ENCODE peak calls at places on chromosomes 16 and 17, in eight cellular contexts. G is Karpas-422; B is BE2C; N is activated effector memory CD4-positive, alpha-beta T cell treated with Interleukin-2 at 50 U/mL for 16 hours; I is stomach; F is activated naive CD4-positive, alpha-beta T cell; J is GM04504; L is activated naive CD8-positive, alpha-beta T cell treated with anti-CD3 and anti-CD28 coated beads, Interleukin-2, amount 50 U/mL, for 16 hours. K is an unnamed sample.

GRCh38 chr16:985237-985636 is 3.7 kb downstream of the SOX8 start:
- DNase-seq in I (no peak), G (no peak), J (no peak), F (no peak), L (no peak), B (no peak), N (no peak), K (no peak)

GRCh38 chr17:75899353-75899752 is 2.6 kb upstream of the TRIM65 start:
- DNase-seq in N (no peak), B (no peak), I (no peak), J (no peak), F (no peak), G (no peak), L (no peak), K (no peak)

GRCh38 chr17:27975146-27976011 is 67.1 kb upstream of the NLK start:
- DNase-seq in N (no peak), G (no peak), J (no peak), B (no peak), L (no peak), I (no peak), F (no peak), K (no peak)

GRCh38 chr17:40551874-40552768 is 13.2 kb downstream of the CCR7 start:
- DNase-seq in F (no peak), G (no peak), L (no peak), B (peak), N (no peak), J (peak), I (peak), K (no peak)

GRCh38 chr16:68091604-68092261 is 6.6 kb downstream of the NFATC3 start:
- DNase-seq in I (no peak), J (no peak), L (no peak), N (no peak), G (no peak), F (no peak), B (no peak), K (no peak)

GRCh38 chr17:9937901-9938300 is 32.8 kb upstream of the RCVRN start:
- DNase-seq in B (no peak), L (no peak), N (no peak), J (no peak), I (no peak), G (no peak), F (no peak), K (no peak)

GRCh38 chr16:16071631-16072244 is 122.3 kb downstream of the ABCC1 start:
- DNase-seq in B (no peak), I (peak), J (no peak), G (no peak), L (no peak), N (no peak), F (no peak), K (peak)

GRCh38 chr16:325375-326155 is 27.0 kb downstream of the AXIN1 start:
- DNase-seq in F (no peak), G (no peak), N (no peak), B (no peak), J (no peak), L (no peak), I (no peak), K (no peak)

GRCh38 chr16:16988963-16989362 is 481.8 kb downstream of the XYLT1 start:
- DNase-seq in F (no peak), B (no peak), G (no peak), L (no peak), J (no peak), N (no peak), I (no peak), K (no peak)

GRCh38 chr17:28985950-28986713 is 19.7 kb downstream of the SEZ6 start:
- DNase-seq in F (no peak), L (no peak), B (no peak), G (no peak), J (no peak), I (no peak), N (no peak), K (no peak)

GRCh38 chr16:67879462-67879861 is 5.2 kb upstream of the NRN1L start:
- DNase-seq in B (no peak), F (no peak), J (no peak), I (no peak), G (no peak), L (no peak), N (no peak), K (no peak)

GRCh38 chr16:85720319-85720637 is 30.6 kb downstream of the C16orf74 start:
- DNase-seq in J (no peak), F (no peak), B (no peak), L (no peak), I (peak), N (no peak), G (no peak), K (no peak)

GRCh38 chr16:8848939-8849391 is 19.8 kb downstream of the CARHSP1 start:
- DNase-seq in G (no peak), B (no peak), F (no peak), L (no peak), J (peak), I (no peak), N (no peak), K (no peak)

GRCh38 chr17:6578491-6578890 is 22.1 kb upstream of the PITPNM3 start:
- DNase-seq in G (no peak), L (no peak), N (no peak), J (no peak), F (no peak), I (no peak), B (no peak), K (no peak)

GRCh38 chr16:4617880-4618279 is 3.2 kb upstream of the UBALD1 start:
- DNase-seq in J (no peak), B (no peak), I (no peak), L (no peak), F (no peak), G (no peak), N (no peak), K (no peak)

GRCh38 chr17:71461504-71462197 is 659.2 kb upstream of the SOX9 start:
- DNase-seq in I (no peak), B (peak), F (no peak), G (no peak), J (no peak), N (no peak), L (no peak), K (no peak)

GRCh38 chr16:20674684-20675487 is 22.6 kb downstream of the ACSM1 start:
- DNase-seq in B (no peak), I (no peak), J (no peak), N (no peak), L (no peak), G (no peak), F (no peak), K (no peak)

GRCh38 chr17:78351449-78352006 is 8.3 kb downstream of the SOCS3 start:
- DNase-seq in J (peak), G (no peak), I (peak), B (peak), N (no peak), F (no peak), L (no peak), K (peak)

GRCh38 chr16:86563489-86564345 is 2.9 kb upstream of the FOXC2 start:
- DNase-seq in J (peak), F (peak), B (peak), I (peak), G (peak), L (peak), N (peak), K (peak)

GRCh38 chr17:5541610-5542202 is 42.6 kb downstream of the NLRP1 start:
- DNase-seq in B (no peak), L (no peak), F (no peak), J (no peak), I (no peak), N (no peak), G (no peak), K (no peak)

GRCh38 chr17:81574643-81574956 is 22.4 kb upstream of the FAAP100 start:
- DNase-seq in N (no peak), J (no peak), L (no peak), F (no peak), I (no peak), B (no peak), G (no peak), K (no peak)

GRCh38 chr17:16980813-16981731 is 9.2 kb upstream of the TNFRSF13B start:
- DNase-seq in G (no peak), B (peak), N (no peak), J (no peak), I (no peak), L (no peak), F (no peak), K (no peak)

GRCh38 chr17:72565006-72565405 is 444.2 kb downstream of the SOX9 start:
- DNase-seq in F (no peak), N (no peak), J (no peak), I (no peak), L (no peak), B (no peak), G (no peak), K (no peak)

GRCh38 chr16:6125483-6126259 is 1028.1 kb upstream of the EEF2KMT start:
- DNase-seq in N (no peak), F (no peak), J (no peak), I (no peak), L (no peak), B (no peak), G (no peak), K (no peak)

GRCh38 chr17:32627233-32628008 is 140.6 kb downstream of the CDK5R1 start:
- DNase-seq in G (no peak), I (no peak), F (no peak), J (peak), B (no peak), L (no peak), N (no peak), K (no peak)

GRCh38 chr17:14304876-14305636 is 4.2 kb downstream of the HS3ST3B1 start:
- DNase-seq in L (no peak), G (no peak), F (no peak), J (no peak), I (no peak), N (no peak), B (no peak), K (no peak)

GRCh38 chr16:1379054-1379862 is 27.5 kb downstream of the GNPTG start:
- DNase-seq in N (peak), B (peak), G (peak), L (peak), J (peak), F (peak), I (peak), K (peak)

GRCh38 chr16:351804-352520 is 561 bp downstream of the AXIN1 start:
- DNase-seq in I (no peak), G (peak), N (no peak), B (no peak), F (no peak), L (no peak), J (no peak), K (no peak)

K was measured in heart right ventricle.